ENCODE peak calls at places on chromosomes 5 and 9, in ten cellular contexts. L, M, P, Z, G, F, R, T, X and K are unnamed samples.

GRCh38 chr9:2050236-2050635 is 35.1 kb downstream of the SMARCA2 start:
- DNase-seq in Z (no peak), G (no peak), T (no peak), R (no peak), M (no peak), P (no peak), F (no peak), X (no peak), L (no peak), K (no peak)

GRCh38 chr5:153122416-153122815 is 368.1 kb upstream of the GRIA1 start:
- DNase-seq in L (no peak), G (no peak), R (no peak), F (no peak), T (no peak), Z (no peak), M (no peak), P (no peak), X (no peak), K (no peak)

GRCh38 chr9:38287420-38287985 is 105.0 kb upstream of the ALDH1B1 start:
- DNase-seq in R (no peak), X (no peak), M (no peak), L (no peak), P (no peak), G (no peak), T (peak), F (no peak), Z (no peak), K (no peak)

GRCh38 chr5:144187699-144188294 is 17.1 kb downstream of the KCTD16 start:
- DNase-seq in F (peak), L (peak), M (peak), X (peak), P (no peak), R (peak), Z (peak), T (no peak), G (peak), K (peak)

GRCh38 chr5:1762121-1762877 is 37.3 kb downstream of the MRPL36 start:
- DNase-seq in F (peak), P (no peak), G (no peak), T (peak), X (no peak), M (no peak), L (no peak), Z (no peak), R (no peak), K (no peak)

GRCh38 chr9:5422276-5422675 is 15.4 kb downstream of the PLGRKT start:
- DNase-seq in G (no peak), R (no peak), P (no peak), F (no peak), Z (no peak), X (no peak), T (no peak), L (no peak), M (no peak), K (no peak)

GRCh38 chr5:105057893-105058292 is 1495.3 kb upstream of the NUDT12 start:
- DNase-seq in G (no peak), L (no peak), R (no peak), X (no peak), M (no peak), T (peak), P (no peak), F (no peak), Z (no peak), K (no peak)

GRCh38 chr9:29969856-29970647 is 2396.8 kb upstream of the C9orf72 start:
- DNase-seq in X (no peak), F (no peak), Z (no peak), R (no peak), L (no peak), T (peak), G (no peak), M (no peak), P (no peak), K (no peak)

GRCh38 chr9:112747094-112747493 is 3.5 kb upstream of the SNX30 start:
- DNase-seq in R (no peak), X (no peak), L (no peak), G (no peak), T (no peak), M (no peak), F (no peak), P (no peak), Z (no peak), K (no peak)

GRCh38 chr9:74770508-74771261 is 117.0 kb downstream of the TRPM6 start:
- DNase-seq in P (no peak), R (peak), M (peak), G (peak), X (peak), Z (no peak), L (no peak), F (no peak), T (no peak), K (peak)

GRCh38 chr5:54470677-54471076 is 15.2 kb downstream of the HSPB3 start:
- DNase-seq in G (peak), R (peak), M (no peak), L (no peak), F (no peak), X (no peak), Z (no peak), P (no peak), T (no peak), K (no peak)
- H3K4me3 ChIP-seq in G (no peak), R (no peak), M (no peak), L (peak), F (no peak), X (no peak), Z (no peak), P (peak), T (no peak), K (no peak)

DNA sequence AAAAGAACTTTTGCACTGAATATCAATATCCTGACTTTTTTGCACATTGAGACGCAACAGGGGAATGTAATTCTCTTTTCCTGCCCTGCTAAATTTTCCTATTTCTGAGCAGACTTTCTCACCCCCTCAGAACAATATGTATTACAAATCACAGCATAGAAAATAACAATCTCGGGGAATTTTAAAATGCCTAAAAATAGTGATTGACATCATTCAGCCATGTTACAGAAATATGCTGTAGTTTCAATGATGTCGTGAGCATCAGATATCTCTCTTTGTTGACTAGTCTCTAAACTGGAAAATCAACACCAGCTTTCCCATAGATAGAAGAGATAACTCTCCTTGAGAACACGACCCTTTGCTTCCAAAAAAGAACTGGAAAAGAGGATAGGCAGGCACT is 166.7 kb downstream of the ZDHHC21 start:
- DNase-seq in M (no peak), Z (no peak), X (no peak), P (no peak), F (no peak), G (no peak), R (no peak), T (no peak), L (no peak), K (no peak)
- H3K4me3 ChIP-seq in M (no peak), Z (no peak), X (no peak), P (no peak), F (no peak), G (no peak), R (no peak), T (no peak), L (no peak), K (no peak)

GRCh38 chr5:114310666-114311065 is 51.2 kb upstream of the KCNN2 start:
- DNase-seq in L (no peak), P (no peak), F (no peak), R (no peak), X (no peak), M (no peak), Z (no peak), G (no peak), T (no peak), K (no peak)

GRCh38 chr5:114311943-114312342 is 49.9 kb upstream of the KCNN2 start:
- DNase-seq in M (no peak), L (no peak), P (no peak), R (no peak), F (no peak), X (no peak), G (no peak), T (no peak), Z (no peak), K (no peak)

GRCh38 chr5:114308017-114308416 is 53.9 kb upstream of the KCNN2 start:
- DNase-seq in M (no peak), P (no peak), X (no peak), T (no peak), R (no peak), Z (no peak), G (no peak), L (no peak), F (no peak), K (no peak)

GRCh38 chr5:114305402-114306207 is 56.3 kb upstream of the KCNN2 start:
- DNase-seq in X (no peak), T (no peak), P (no peak), L (no peak), F (no peak), Z (no peak), G (peak), M (no peak), R (peak), K (peak)

DNA sequence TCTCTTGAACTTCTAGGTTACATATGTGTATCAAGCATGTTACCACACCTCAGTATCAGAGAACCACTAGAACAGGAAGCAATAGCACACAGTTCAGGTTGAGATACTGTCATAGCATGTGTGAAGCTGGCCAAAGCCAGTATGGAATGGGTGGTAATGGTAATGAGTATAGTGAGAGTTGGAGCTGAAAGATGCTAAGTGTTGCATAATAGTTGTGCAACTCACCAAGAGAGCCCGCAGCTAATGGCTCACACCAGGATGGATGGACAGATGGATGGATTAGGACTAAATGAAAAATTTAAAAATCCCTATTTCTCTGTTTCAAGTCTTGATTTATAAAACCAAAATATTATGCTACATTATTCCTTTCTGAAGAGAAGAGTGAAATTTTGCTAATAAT is 53.4 kb upstream of the KCNN2 start:
- DNase-seq in G (no peak), P (no peak), X (no peak), Z (no peak), M (no peak), L (no peak), T (no peak), R (no peak), F (no peak), K (no peak)
- H3K4me3 ChIP-seq in G (no peak), P (no peak), X (no peak), Z (no peak), M (no peak), L (no peak), T (no peak), R (no peak), F (no peak), K (no peak)

GRCh38 chr5:82748688-82749091 is 328.5 kb downstream of the TMEM167A start:
- DNase-seq in X (no peak), M (no peak), T (no peak), G (no peak), L (no peak), Z (no peak), R (peak), P (no peak), F (no peak), K (peak)
- H3K4me3 ChIP-seq in X (no peak), M (no peak), T (no peak), G (no peak), L (no peak), Z (no peak), R (no peak), P (no peak), F (no peak), K (no peak)

DNA sequence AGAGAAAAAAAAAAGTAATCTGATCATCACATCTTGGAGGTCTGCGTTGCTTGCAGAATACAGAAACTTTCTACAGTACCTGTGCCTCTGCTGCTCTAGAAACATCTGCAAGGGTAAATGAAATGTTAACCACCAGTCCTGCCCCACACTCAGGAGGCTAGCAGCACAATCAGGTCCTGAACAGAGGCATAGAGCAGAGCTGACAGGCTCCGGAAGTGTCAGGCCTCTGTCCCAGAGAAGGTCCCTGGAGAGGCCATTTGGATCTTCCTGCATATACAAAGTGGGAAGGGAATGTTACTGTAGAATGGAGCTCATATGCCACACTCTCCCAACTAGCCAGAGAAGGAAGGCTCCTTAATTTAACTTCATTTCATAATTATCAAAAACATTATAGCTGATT is 7.2 kb downstream of the NRG2 start:
- DNase-seq in Z (no peak), L (peak), M (no peak), F (no peak), T (no peak), R (no peak), G (no peak), X (no peak), P (peak), K (no peak)
- H3K4me3 ChIP-seq in Z (no peak), L (no peak), M (no peak), F (no peak), T (no peak), R (no peak), G (no peak), X (no peak), P (no peak), K (no peak)

GRCh38 chr9:133251773-133252172 is 23.2 kb downstream of the ABO start:
- DNase-seq in R (no peak), L (no peak), X (no peak), T (no peak), Z (no peak), F (no peak), M (peak), G (no peak), P (no peak), K (no peak)
- H3K4me3 ChIP-seq in R (no peak), L (peak), X (no peak), T (no peak), Z (peak), F (peak), M (no peak), G (no peak), P (peak), K (no peak)

GRCh38 chr9:104899759-104900247 is 28.2 kb downstream of the ABCA1 start:
- DNase-seq in G (no peak), P (no peak), R (no peak), X (no peak), L (no peak), M (no peak), Z (no peak), F (no peak), T (no peak), K (no peak)
- H3K4me3 ChIP-seq in G (no peak), P (no peak), R (no peak), X (no peak), L (no peak), M (no peak), Z (no peak), F (no peak), T (no peak), K (no peak)